ENCODE peak calls at places on chromosomes 11 and 22, in nine cellular contexts. One of them, this sample, is unnamed.
A peak's percentile ranks its signal among the peaks of the same experiment; 100 is the strongest.

GRCh38 chr11:17391493-17392355 is 3.3 kb upstream of the KCNJ11 start:
- DNase-seq in GM23248: no peak
- DNase-seq in HCT116: no peak
- DNase-seq in transverse colon: no peak
- DNase-seq in Peyer's patch: peak; percentile 53
- DNase-seq in brain microvascular endothelial cell: no peak
- DNase-seq in gastrocnemius medialis: no peak
- DNase-seq in CD8-positive, alpha-beta memory T cell: no peak
- DNase-seq in left lung: no peak
- DNase-seq in this sample: no peak

GRCh38 chr11:12868315-12869073 is 140.6 kb upstream of the RASSF10 start:
- DNase-seq in transverse colon: no peak
- DNase-seq in CD8-positive, alpha-beta memory T cell: no peak
- DNase-seq in GM23248: peak; percentile 66
- DNase-seq in brain microvascular endothelial cell: no peak
- DNase-seq in left lung: no peak
- DNase-seq in gastrocnemius medialis: no peak
- DNase-seq in Peyer's patch: no peak
- DNase-seq in HCT116: no peak
- DNase-seq in this sample: no peak

GRCh38 chr22:50201191-50202129 is 649 bp downstream of the SELENOO start:
- DNase-seq in CD8-positive, alpha-beta memory T cell: no peak
- DNase-seq in transverse colon: no peak
- DNase-seq in brain microvascular endothelial cell: no peak
- DNase-seq in Peyer's patch: no peak
- DNase-seq in left lung: no peak
- DNase-seq in GM23248: peak; percentile 68
- DNase-seq in gastrocnemius medialis: no peak
- DNase-seq in HCT116: no peak
- DNase-seq in this sample: no peak

GRCh38 chr11:121451982-121452608 is at the start of gene SORL1:
- DNase-seq in gastrocnemius medialis: no peak
- DNase-seq in transverse colon: peak; percentile 83
- DNase-seq in CD8-positive, alpha-beta memory T cell: peak; percentile 63
- DNase-seq in left lung: peak; percentile 95
- DNase-seq in Peyer's patch: peak; percentile 66
- DNase-seq in brain microvascular endothelial cell: no peak
- DNase-seq in GM23248: peak; percentile 82
- DNase-seq in HCT116: no peak
- DNase-seq in this sample: peak; percentile 78

GRCh38 chr11:42802211-42802918 is 509.4 kb upstream of the API5 start:
- DNase-seq in transverse colon: no peak
- DNase-seq in GM23248: no peak
- DNase-seq in HCT116: no peak
- DNase-seq in Peyer's patch: no peak
- DNase-seq in CD8-positive, alpha-beta memory T cell: no peak
- DNase-seq in brain microvascular endothelial cell: no peak
- DNase-seq in gastrocnemius medialis: no peak
- DNase-seq in left lung: no peak
- DNase-seq in this sample: no peak

GRCh38 chr22:19882446-19883381 is 28.0 kb upstream of the GNB1L start:
- DNase-seq in brain microvascular endothelial cell: no peak
- DNase-seq in gastrocnemius medialis: no peak
- DNase-seq in Peyer's patch: no peak
- DNase-seq in left lung: peak; percentile 68
- DNase-seq in HCT116: no peak
- DNase-seq in GM23248: no peak
- DNase-seq in transverse colon: no peak
- DNase-seq in CD8-positive, alpha-beta memory T cell: no peak
- DNase-seq in this sample: no peak

GRCh38 chr22:49970528-49971231 is 10.1 kb downstream of the PIM3 start:
- DNase-seq in HCT116: peak; percentile 98
- DNase-seq in transverse colon: peak; percentile 96
- DNase-seq in Peyer's patch: peak; percentile 95
- DNase-seq in CD8-positive, alpha-beta memory T cell: peak; percentile 90
- DNase-seq in left lung: peak; percentile 99
- DNase-seq in brain microvascular endothelial cell: peak; percentile 87
- DNase-seq in GM23248: peak; percentile 99
- DNase-seq in gastrocnemius medialis: peak; percentile 98
- DNase-seq in this sample: peak; percentile 93

GRCh38 chr22:49608660-49609059 is 219.0 kb downstream of the BRD1 start:
- DNase-seq in HCT116: no peak
- DNase-seq in CD8-positive, alpha-beta memory T cell: no peak
- DNase-seq in brain microvascular endothelial cell: no peak
- DNase-seq in transverse colon: no peak
- DNase-seq in gastrocnemius medialis: no peak
- DNase-seq in left lung: no peak
- DNase-seq in Peyer's patch: no peak
- DNase-seq in GM23248: no peak
- DNase-seq in this sample: no peak

GRCh38 chr11:1085440-1086170 is 10.9 kb downstream of the MUC2 start:
- DNase-seq in left lung: peak; percentile 79
- DNase-seq in brain microvascular endothelial cell: no peak
- DNase-seq in Peyer's patch: no peak
- DNase-seq in CD8-positive, alpha-beta memory T cell: no peak
- DNase-seq in gastrocnemius medialis: no peak
- DNase-seq in transverse colon: no peak
- DNase-seq in GM23248: no peak
- DNase-seq in HCT116: no peak
- DNase-seq in this sample: peak; percentile 23

GRCh38 chr11:45573728-45574127 is 91.7 kb downstream of the CHST1 start:
- DNase-seq in left lung: no peak
- DNase-seq in CD8-positive, alpha-beta memory T cell: no peak
- DNase-seq in brain microvascular endothelial cell: no peak
- DNase-seq in transverse colon: no peak
- DNase-seq in HCT116: no peak
- DNase-seq in Peyer's patch: no peak
- DNase-seq in gastrocnemius medialis: no peak
- DNase-seq in GM23248: no peak
- DNase-seq in this sample: no peak

GRCh38 chr11:45563801-45564200 is 101.6 kb downstream of the CHST1 start:
- DNase-seq in left lung: no peak
- DNase-seq in gastrocnemius medialis: no peak
- DNase-seq in GM23248: no peak
- DNase-seq in brain microvascular endothelial cell: no peak
- DNase-seq in HCT116: no peak
- DNase-seq in Peyer's patch: no peak
- DNase-seq in CD8-positive, alpha-beta memory T cell: no peak
- DNase-seq in transverse colon: no peak
- DNase-seq in this sample: no peak

GRCh38 chr11:45569776-45570175 is 95.6 kb downstream of the CHST1 start:
- DNase-seq in left lung: no peak
- DNase-seq in Peyer's patch: no peak
- DNase-seq in CD8-positive, alpha-beta memory T cell: no peak
- DNase-seq in gastrocnemius medialis: no peak
- DNase-seq in transverse colon: no peak
- DNase-seq in brain microvascular endothelial cell: no peak
- DNase-seq in HCT116: no peak
- DNase-seq in GM23248: no peak
- DNase-seq in this sample: no peak

GRCh38 chr11:45565589-45565988 is 99.8 kb downstream of the CHST1 start:
- DNase-seq in GM23248: no peak
- DNase-seq in CD8-positive, alpha-beta memory T cell: no peak
- DNase-seq in left lung: no peak
- DNase-seq in HCT116: no peak
- DNase-seq in brain microvascular endothelial cell: no peak
- DNase-seq in gastrocnemius medialis: no peak
- DNase-seq in Peyer's patch: no peak
- DNase-seq in transverse colon: no peak
- DNase-seq in this sample: no peak

DNA sequence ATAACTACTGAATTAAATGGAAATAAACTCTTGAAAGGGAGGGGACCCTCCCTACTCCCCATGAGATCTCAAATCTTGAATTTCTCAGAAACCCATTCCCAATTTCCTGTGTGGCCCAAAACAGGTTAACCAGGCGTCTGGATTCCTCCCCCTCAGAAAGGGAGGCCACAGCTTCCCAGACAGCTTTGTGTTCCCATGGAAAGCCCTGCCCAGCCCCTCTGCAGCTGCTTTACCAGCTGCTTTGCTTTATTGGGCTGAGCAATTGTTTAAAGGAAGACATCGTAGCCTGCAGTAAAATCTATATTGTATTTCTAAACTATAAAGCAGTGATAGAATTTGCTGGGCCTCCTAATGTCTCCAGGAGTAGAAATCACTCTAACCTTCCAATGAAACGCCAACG is 97.4 kb downstream of the CHST1 start:
- DNase-seq in GM23248: no peak
- DNase-seq in left lung: no peak
- DNase-seq in CD8-positive, alpha-beta memory T cell: no peak
- DNase-seq in transverse colon: no peak
- DNase-seq in Peyer's patch: no peak
- DNase-seq in HCT116: no peak
- DNase-seq in gastrocnemius medialis: no peak
- DNase-seq in brain microvascular endothelial cell: no peak
- DNase-seq in this sample: no peak
- H3K27me3 ChIP-seq in GM23248: peaks cover 12% of the 10 kb centered on the region
- H3K27me3 ChIP-seq in left lung: peaks cover 15% of the 10 kb centered on the region
- H3K27me3 ChIP-seq in CD8-positive, alpha-beta memory T cell: no peaks in the 10 kb centered on the region
- H3K27me3 ChIP-seq in transverse colon: peaks cover 6% of the 10 kb centered on the region
- H3K27me3 ChIP-seq in Peyer's patch: no peaks in the 10 kb centered on the region
- H3K27me3 ChIP-seq in HCT116: peaks cover 19% of the 10 kb centered on the region
- H3K27me3 ChIP-seq in gastrocnemius medialis: no peaks in the 10 kb centered on the region
- H3K27me3 ChIP-seq in brain microvascular endothelial cell: no peaks in the 10 kb centered on the region
- H3K27me3 ChIP-seq in this sample: peaks cover 5% of the 10 kb centered on the region

DNA sequence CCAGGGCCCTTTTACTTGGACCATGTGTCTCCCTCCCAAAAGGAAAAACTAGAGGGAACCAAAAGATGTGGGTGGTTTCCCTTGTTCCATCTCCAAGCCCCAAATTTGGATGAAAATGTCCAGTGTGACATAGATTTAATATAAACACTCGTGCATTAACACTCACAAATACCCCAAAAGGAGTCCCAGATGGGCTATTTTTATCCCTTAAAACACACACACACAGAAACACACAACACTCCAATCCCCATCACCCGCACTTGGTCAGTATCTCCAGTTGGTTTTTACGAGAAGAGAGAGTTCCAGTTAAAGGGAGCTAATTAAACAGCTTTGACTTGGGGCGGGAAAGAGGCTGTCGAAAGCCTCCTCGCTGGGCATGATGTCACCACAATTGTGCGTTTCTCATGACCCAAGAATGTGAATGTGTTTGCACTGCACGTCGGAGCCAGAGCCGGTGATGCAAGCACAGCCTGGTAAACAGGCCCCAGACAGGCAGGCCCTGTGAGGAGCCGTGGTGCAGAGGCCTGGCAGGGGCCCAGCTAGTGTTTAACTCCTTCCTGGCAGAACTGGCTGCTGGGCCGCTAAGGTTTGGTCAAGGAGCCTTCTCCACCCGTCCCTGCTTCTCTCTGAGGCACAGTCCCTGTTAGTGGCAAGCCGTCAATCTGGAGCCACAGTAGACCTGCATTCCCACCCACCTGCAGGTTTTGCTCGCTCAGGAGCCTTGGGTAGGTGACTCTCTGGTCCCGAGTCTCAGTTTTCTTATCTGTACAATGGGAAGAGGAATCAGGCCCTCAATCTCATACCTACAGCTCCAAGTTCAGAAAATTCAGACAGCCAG is 25.6 kb upstream of the SMTN start:
- DNase-seq in transverse colon: peak; percentile 82
- DNase-seq in HCT116: no peak
- DNase-seq in left lung: peak; percentile 92
- DNase-seq in CD8-positive, alpha-beta memory T cell: no peak
- DNase-seq in Peyer's patch: peak; percentile 38
- DNase-seq in brain microvascular endothelial cell: peak; percentile 97
- DNase-seq in gastrocnemius medialis: peak; percentile 55
- DNase-seq in GM23248: peak; percentile 99
- DNase-seq in this sample: peak; percentile 76
- H3K36me3 ChIP-seq in transverse colon: no peaks in the 10 kb centered on the region
- H3K36me3 ChIP-seq in HCT116: no peaks in the 10 kb centered on the region
- H3K36me3 ChIP-seq in left lung: no peaks in the 10 kb centered on the region
- H3K36me3 ChIP-seq in CD8-positive, alpha-beta memory T cell: no peaks in the 10 kb centered on the region
- H3K36me3 ChIP-seq in Peyer's patch: no peaks in the 10 kb centered on the region
- H3K36me3 ChIP-seq in brain microvascular endothelial cell: no peaks in the 10 kb centered on the region
- H3K36me3 ChIP-seq in gastrocnemius medialis: no peaks in the 10 kb centered on the region
- H3K36me3 ChIP-seq in GM23248: no peaks in the 10 kb centered on the region
- H3K36me3 ChIP-seq in this sample: no peaks in the 10 kb centered on the region

DNA sequence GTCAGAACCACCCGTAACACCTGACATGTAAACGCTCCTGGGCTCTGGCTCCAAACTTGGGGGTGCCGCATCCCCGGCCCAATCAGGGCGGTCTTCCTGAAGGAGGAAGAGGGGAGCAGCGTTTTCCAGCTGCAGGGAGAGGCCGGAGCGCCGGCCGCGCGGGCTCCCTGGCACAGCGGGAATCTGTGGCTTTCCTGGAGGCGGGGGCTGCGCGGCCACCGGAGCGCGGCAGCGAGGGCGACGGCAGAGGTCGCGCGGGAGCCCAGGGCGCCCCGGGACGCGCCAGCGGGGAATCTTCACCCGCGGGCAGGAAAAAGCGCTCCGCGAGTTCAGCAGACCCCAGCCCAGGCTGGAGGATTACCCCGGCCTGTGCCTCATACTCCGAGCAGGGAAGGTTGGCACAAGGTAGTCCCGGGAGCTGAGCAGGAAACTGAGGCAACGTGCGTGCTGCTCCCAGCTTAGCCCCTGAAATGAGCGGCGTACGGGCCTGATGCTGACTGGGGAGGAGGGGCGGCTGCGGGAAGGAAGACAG is 600 bp upstream of the ESAM start:
- DNase-seq in brain microvascular endothelial cell: no peak
- DNase-seq in HCT116: no peak
- DNase-seq in GM23248: peak; percentile 30
- DNase-seq in CD8-positive, alpha-beta memory T cell: no peak
- DNase-seq in transverse colon: peak; percentile 19
- DNase-seq in gastrocnemius medialis: no peak
- DNase-seq in left lung: peak; percentile 82
- DNase-seq in Peyer's patch: no peak
- DNase-seq in this sample: no peak
- H3K27me3 ChIP-seq in brain microvascular endothelial cell: no peaks in the 10 kb centered on the region
- H3K27me3 ChIP-seq in HCT116: no peaks in the 10 kb centered on the region
- H3K27me3 ChIP-seq in GM23248: peaks cover 43% of the 10 kb centered on the region
- H3K27me3 ChIP-seq in CD8-positive, alpha-beta memory T cell: peaks cover 42% of the 10 kb centered on the region
- H3K27me3 ChIP-seq in transverse colon: peaks cover 51% of the 10 kb centered on the region
- H3K27me3 ChIP-seq in gastrocnemius medialis: peaks cover 46% of the 10 kb centered on the region
- H3K27me3 ChIP-seq in left lung: peaks cover 55% of the 10 kb centered on the region
- H3K27me3 ChIP-seq in Peyer's patch: peaks cover 29% of the 10 kb centered on the region
- H3K27me3 ChIP-seq in this sample: peaks cover 31% of the 10 kb centered on the region

GRCh38 chr22:37371911-37372310 is 55.4 kb downstream of the ELFN2 start:
- DNase-seq in brain microvascular endothelial cell: no peak
- DNase-seq in GM23248: no peak
- DNase-seq in left lung: no peak
- DNase-seq in transverse colon: no peak
- DNase-seq in CD8-positive, alpha-beta memory T cell: no peak
- DNase-seq in HCT116: no peak
- DNase-seq in Peyer's patch: no peak
- DNase-seq in gastrocnemius medialis: no peak
- DNase-seq in this sample: no peak
- H3K36me3 ChIP-seq in brain microvascular endothelial cell: no peaks in the 10 kb centered on the region
- H3K36me3 ChIP-seq in GM23248: no peaks in the 10 kb centered on the region
- H3K36me3 ChIP-seq in left lung: no peaks in the 10 kb centered on the region
- H3K36me3 ChIP-seq in transverse colon: no peaks in the 10 kb centered on the region
- H3K36me3 ChIP-seq in CD8-positive, alpha-beta memory T cell: no peaks in the 10 kb centered on the region
- H3K36me3 ChIP-seq in HCT116: no peaks in the 10 kb centered on the region
- H3K36me3 ChIP-seq in Peyer's patch: no peaks in the 10 kb centered on the region
- H3K36me3 ChIP-seq in gastrocnemius medialis: no peaks in the 10 kb centered on the region
- H3K36me3 ChIP-seq in this sample: no peaks in the 10 kb centered on the region